ENCODE peak calls at places on chromosomes 3 and 15, in seven cellular contexts. N is sigmoid colon, X is K562, M is Panc1, V is stomach, W is prostate gland, T is spleen. D is an unnamed sample.

GRCh38 chr3:22923686-22924085 is 279.4 kb upstream of the UBE2E2 start:
- DNase-seq in M (no peak), T (no peak), X (no peak), W (no peak), N (no peak), V (no peak), D (no peak)

GRCh38 chr3:187896664-187897063 is 151.4 kb upstream of the BCL6 start:
- DNase-seq in N (peak; percentile 53), W (no peak), V (no peak), X (no peak), T (no peak), M (no peak), D (no peak)

GRCh38 chr3:73292241-73292640 is 230.8 kb downstream of the EBLN2 start:
- DNase-seq in V (no peak), M (no peak), W (no peak), X (no peak), T (no peak), N (no peak), D (no peak)

GRCh38 chr3:16484216-16484615 is 29.3 kb downstream of the RFTN1 start:
- DNase-seq in N (peak; percentile 85), W (no peak), X (no peak), T (no peak), V (peak; percentile 40), M (no peak), D (no peak)

GRCh38 chr3:97009427-97010019 is 195.1 kb downstream of the EPHA6 start:
- DNase-seq in T (no peak), M (no peak), W (no peak), V (no peak), X (no peak), N (no peak), D (no peak)

GRCh38 chr3:48187579-48188265 is 495 bp downstream of the CDC25A start:
- DNase-seq in N (no peak), X (peak; percentile 12), M (no peak), V (peak; percentile 50), W (peak; percentile 10), T (peak; percentile 91), D (no peak)

GRCh38 chr15:74828835-74829234 is 2.4 kb downstream of the CPLX3 start:
- DNase-seq in M (no peak), N (no peak), W (no peak), T (no peak), V (no peak), X (no peak), D (no peak)

GRCh38 chr15:56759450-56759845 is 26.1 kb upstream of the ZNF280D start:
- DNase-seq in W (no peak), T (no peak), X (no peak), M (no peak), N (peak; percentile 77), V (peak; percentile 42), D (no peak)

GRCh38 chr3:188635258-188636038 is 481.5 kb downstream of the LPP start:
- DNase-seq in M (no peak), V (no peak), N (no peak), T (no peak), W (peak; percentile 39), X (no peak), D (no peak)

GRCh38 chr3:134810850-134811249 is 15.8 kb downstream of the EPHB1 start:
- DNase-seq in T (no peak), N (no peak), X (no peak), M (no peak), W (no peak), V (no peak), D (no peak)

GRCh38 chr15:64888336-64888735 is 23.4 kb upstream of the ANKDD1A start:
- DNase-seq in V (no peak), M (no peak), X (no peak), T (no peak), N (no peak), W (no peak), D (no peak)

GRCh38 chr15:81087121-81087520 is 46.9 kb upstream of the CFAP161 start:
- DNase-seq in W (no peak), V (no peak), T (no peak), X (no peak), M (no peak), N (no peak), D (no peak)

GRCh38 chr15:66883322-66883911 is 181.4 kb downstream of the SMAD6 start:
- DNase-seq in W (peak; percentile 77), V (peak; percentile 86), N (peak; percentile 97), T (no peak), X (no peak), M (peak; percentile 99), D (peak; percentile 96)

GRCh38 chr15:25670025-25670554 is 193.0 kb downstream of the ATP10A start:
- DNase-seq in V (no peak), M (no peak), W (peak; percentile 17), X (no peak), T (no peak), N (peak; percentile 89), D (no peak)

GRCh38 chr3:194404365-194405140 is 5.5 kb upstream of the GP5 start:
- DNase-seq in V (no peak), T (no peak), M (no peak), N (no peak), X (no peak), W (peak; percentile 61), D (no peak)

GRCh38 chr3:171162986-171163723 is 136.6 kb upstream of the SLC2A2 start:
- DNase-seq in M (no peak), N (no peak), T (no peak), X (peak; percentile 49), W (no peak), V (no peak), D (no peak)

GRCh38 chr3:170421147-170421641 is 2.5 kb downstream of the CLDN11 start:
- DNase-seq in W (no peak), M (no peak), X (no peak), T (peak; percentile 76), N (no peak), V (no peak), D (no peak)

GRCh38 chr15:39622660-39623549 is 42.0 kb downstream of the THBS1 start:
- DNase-seq in V (no peak), T (no peak), W (no peak), X (no peak), M (no peak), N (no peak), D (no peak)

GRCh38 chr15:55659481-55659880 is 71.3 kb upstream of the PYGO1 start:
- DNase-seq in X (no peak), W (no peak), V (no peak), N (no peak), M (no peak), T (no peak), D (no peak)

GRCh38 chr3:14363379-14363778 is 39.0 kb upstream of the SLC6A6 start:
- DNase-seq in T (no peak), V (no peak), M (no peak), W (no peak), N (no peak), X (no peak), D (no peak)

GRCh38 chr3:197373096-197373495 is 74.7 kb upstream of the DLG1 start:
- DNase-seq in X (no peak), T (peak; percentile 28), W (no peak), M (no peak), N (no peak), V (no peak), D (no peak)

GRCh38 chr3:197371521-197372075 is 73.2 kb upstream of the DLG1 start:
- DNase-seq in V (no peak), N (no peak), W (no peak), T (no peak), M (no peak), X (no peak), D (no peak)

GRCh38 chr3:197369545-197369944 is 71.1 kb upstream of the DLG1 start:
- DNase-seq in W (no peak), T (peak; percentile 19), N (peak; percentile 40), V (no peak), X (no peak), M (no peak), D (peak; percentile 26)

GRCh38 chr3:197374951-197375560 is 76.6 kb upstream of the DLG1 start:
- DNase-seq in M (no peak), W (no peak), X (no peak), T (peak; percentile 30), V (no peak), N (peak; percentile 20), D (peak; percentile 28)

DNA sequence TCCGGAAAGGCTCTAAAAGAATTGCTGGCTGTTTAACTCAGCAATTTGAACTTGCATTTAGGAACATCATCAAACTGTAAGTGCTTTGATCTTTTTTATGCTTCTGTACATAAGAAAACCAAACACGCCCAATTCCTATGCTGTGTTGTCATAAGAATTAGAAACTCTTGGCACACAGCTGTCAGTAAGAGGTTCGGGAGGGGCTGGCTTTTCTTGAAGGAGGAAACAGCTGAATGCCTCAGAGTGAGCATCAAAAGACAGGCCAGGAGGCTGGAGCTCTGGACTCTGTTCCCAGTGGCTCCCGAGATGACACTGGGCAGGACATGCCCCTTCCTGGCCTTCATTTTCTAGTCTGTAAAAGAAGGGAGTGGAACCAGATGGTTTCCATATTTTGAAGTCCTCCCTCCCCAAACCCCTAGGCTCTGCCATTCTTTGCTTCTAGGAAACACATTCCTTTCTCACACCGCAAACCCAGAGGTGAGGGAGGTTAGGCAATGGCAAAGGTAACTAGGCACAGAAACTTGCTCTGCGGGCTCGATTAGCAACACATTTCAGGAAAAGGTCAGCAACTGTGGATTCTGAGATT is 73.8 kb upstream of the DLG1 start:
- DNase-seq in X (no peak), T (peak; percentile 29), V (peak; percentile 39), M (peak; percentile 38), N (peak; percentile 58), W (peak; percentile 28), D (no peak)
- TF ChIP-seq POLR2AphosphoS5 in X (no peak), T (no peak), V (no peak), M (no peak), N (no peak), W (peak; percentile 26), D (no peak)

GRCh38 chr15:35308802-35309201 is 223.7 kb upstream of the NANOGP8 start:
- DNase-seq in W (peak; percentile 56), N (peak; percentile 70), X (no peak), V (no peak), T (no peak), M (no peak), D (no peak)
- H3K27ac ChIP-seq in W (peak overlapping the region; percentile 42), N (peak overlapping the region; percentile 15), X (no peak overlapping the region), V (no peak overlapping the region), T (no peak overlapping the region), M (peak overlapping the region; percentile 26), D (no peak overlapping the region)

GRCh38 chr15:98951004-98951403 is 56.6 kb downstream of the PGPEP1L start:
- DNase-seq in W (no peak), X (no peak), N (no peak), M (no peak), T (peak; percentile 58), V (no peak), D (no peak)
- H3K4me1 ChIP-seq in W (peaks cover 22% of the 10 kb centered on the region), X (no peaks in the 10 kb centered on the region), N (no peaks in the 10 kb centered on the region), M (no peaks in the 10 kb centered on the region), T (peaks cover 11% of the 10 kb centered on the region), V (peaks cover 23% of the 10 kb centered on the region), D (peaks cover 19% of the 10 kb centered on the region)

DNA sequence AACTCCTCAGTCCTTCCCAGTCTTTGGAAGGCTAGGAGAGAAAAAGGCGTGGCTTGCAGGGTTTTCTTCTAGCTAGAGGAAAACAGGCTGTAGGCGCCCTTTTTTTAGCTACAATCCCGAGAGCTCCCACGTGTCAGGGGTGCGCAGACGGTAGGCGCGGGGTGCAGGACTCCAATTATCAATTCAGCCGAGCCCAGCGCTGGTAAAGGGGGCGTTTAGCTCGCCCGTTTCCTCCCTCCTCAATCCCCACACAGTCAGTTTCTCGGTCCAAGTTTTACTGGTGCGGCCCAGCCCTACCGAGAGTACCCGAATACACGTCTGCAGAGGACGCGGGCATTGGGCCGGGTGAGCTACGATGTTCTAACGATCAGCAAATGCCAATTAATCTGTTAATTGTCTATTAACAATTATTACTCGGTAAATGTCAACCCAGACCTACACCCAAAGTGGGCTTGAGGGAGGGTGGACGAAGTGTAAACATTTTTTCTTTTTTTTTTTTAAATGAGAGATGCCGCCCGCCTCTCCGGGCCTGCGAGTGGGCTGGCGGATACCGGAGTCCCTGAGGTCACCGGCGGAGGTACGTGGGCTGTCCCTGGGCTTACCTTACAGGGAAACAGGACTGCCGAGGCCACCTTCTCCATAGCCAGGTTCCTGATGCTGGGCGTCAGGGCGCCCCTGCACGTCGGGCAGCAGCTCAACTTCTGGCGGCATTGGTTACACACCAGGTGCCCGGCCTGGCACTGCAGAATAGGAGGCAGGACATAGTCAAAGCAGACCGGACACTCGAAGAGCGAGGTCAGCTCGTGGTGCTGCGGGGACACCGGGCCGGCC is 923 bp downstream of the SIAH2 start:
- DNase-seq in N (peak; percentile 85), V (peak; percentile 64), T (peak; percentile 91), W (peak; percentile 69), M (no peak), X (peak; percentile 35), D (no peak)
- TF ChIP-seq POLR2AphosphoS5 in N (peak; percentile 85), V (peak; percentile 30), T (peak; percentile 60), W (peak; percentile 84), M (no peak), X (no peak), D (no peak)

D was measured in suprapubic skin.